ENCODE peak calls at places on chromosome 20, in nine cellular contexts. P is CD8-positive, alpha-beta memory T cell; D is esophagus squamous epithelium; V is fibroblast of mammary gland; S is PC-9; W is CD8-positive, alpha-beta T cell; C is astrocyte of the spinal cord; A is heart left ventricle; Y is NB4. N is an unnamed sample.

GRCh38 chr20:33947709-33948295 is 45.9 kb upstream of the RALY start:
- DNase-seq in S (peak; percentile 55), D (no peak), Y (peak; percentile 91), P (peak; percentile 10), C (peak; percentile 14), W (no peak), V (peak; percentile 71), A (no peak), N (peak; percentile 64)

GRCh38 chr20:34111057-34111711 is 859 bp downstream of the EIF2S2 start:
- DNase-seq in S (no peak), C (peak; percentile 52), P (no peak), V (peak; percentile 70), W (no peak), A (no peak), D (no peak), Y (peak; percentile 74), N (no peak)

GRCh38 chr20:17612287-17612974 is 42.6 kb downstream of the DSTN start:
- DNase-seq in P (peak; percentile 43), C (peak; percentile 62), A (peak; percentile 37), W (peak; percentile 71), V (peak; percentile 54), D (no peak), S (no peak), Y (peak; percentile 71), N (no peak)

GRCh38 chr20:58471835-58472164 is 43.4 kb downstream of the APCDD1L start:
- DNase-seq in Y (no peak), C (no peak), W (no peak), A (no peak), D (no peak), V (no peak), S (no peak), P (no peak), N (no peak)

GRCh38 chr20:19661717-19662637 is 96.1 kb upstream of the RIN2 start:
- DNase-seq in P (peak; percentile 7), W (peak; percentile 56), S (peak; percentile 49), C (peak; percentile 82), V (peak; percentile 78), Y (peak; percentile 80), A (peak; percentile 40), D (no peak), N (peak; percentile 78)

GRCh38 chr20:10539818-10540553 is 104.9 kb downstream of the SLX4IP start:
- DNase-seq in D (no peak), Y (no peak), S (no peak), W (no peak), V (no peak), A (no peak), C (no peak), P (no peak), N (no peak)

GRCh38 chr20:8449120-8449519 is 317.1 kb downstream of the PLCB1 start:
- DNase-seq in D (no peak), Y (no peak), P (no peak), S (no peak), W (no peak), A (no peak), V (peak; percentile 39), C (peak; percentile 5), N (no peak)

GRCh38 chr20:37544386-37544785 is 16.7 kb upstream of the BLCAP start:
- DNase-seq in Y (no peak), A (no peak), C (no peak), S (no peak), W (no peak), V (no peak), P (no peak), D (no peak), N (no peak)

GRCh38 chr20:41364236-41364855 is 2.3 kb downstream of the EMILIN3 start:
- DNase-seq in D (no peak), S (no peak), V (no peak), W (no peak), A (peak; percentile 18), P (no peak), Y (no peak), C (no peak), N (no peak)

GRCh38 chr20:47781631-47782030 is 3.6 kb downstream of the SULF2 start:
- DNase-seq in P (no peak), S (no peak), C (no peak), D (no peak), Y (no peak), A (no peak), V (no peak), W (no peak), N (no peak)

GRCh38 chr20:34215711-34216381 is 25.4 kb upstream of the ASIP start:
- DNase-seq in W (peak; percentile 57), C (peak; percentile 59), A (peak; percentile 92), P (no peak), D (no peak), S (peak; percentile 90), Y (peak; percentile 82), V (peak; percentile 61), N (peak; percentile 41)

GRCh38 chr20:35306931-35307517 is 14.8 kb upstream of the FAM83C start:
- DNase-seq in A (peak; percentile 51), D (no peak), Y (peak; percentile 75), C (peak; percentile 76), V (peak; percentile 85), P (no peak), S (peak; percentile 43), W (no peak), N (peak; percentile 27)

GRCh38 chr20:61458146-61458746 is 206.2 kb downstream of the CDH4 start:
- DNase-seq in V (no peak), C (no peak), W (no peak), P (no peak), A (no peak), S (no peak), Y (no peak), D (no peak), N (no peak)

GRCh38 chr20:40511478-40511877 is 177.6 kb downstream of the MAFB start:
- DNase-seq in Y (no peak), A (no peak), S (no peak), D (no peak), P (no peak), C (peak; percentile 88), V (peak; percentile 97), W (no peak), N (no peak)

GRCh38 chr20:60302875-60303274 is 344.7 kb downstream of the CDH26 start:
- DNase-seq in V (no peak), W (no peak), A (no peak), D (no peak), C (no peak), S (no peak), P (no peak), Y (no peak), N (no peak)

GRCh38 chr20:62366370-62367135 is 559 bp downstream of the LAMA5 start:
- DNase-seq in P (no peak), C (no peak), V (no peak), W (no peak), S (peak; percentile 91), D (no peak), A (peak; percentile 50), Y (no peak), N (no peak)

GRCh38 chr20:23234311-23235078 is 116.1 kb upstream of the NXT1 start:
- DNase-seq in D (no peak), C (peak; percentile 10), W (no peak), S (no peak), P (no peak), A (no peak), Y (no peak), V (peak; percentile 81), N (no peak)

GRCh38 chr20:33072813-33073212 is 6.6 kb upstream of the BPIFB4 start:
- DNase-seq in A (no peak), P (no peak), W (no peak), S (no peak), Y (no peak), C (no peak), V (no peak), D (no peak), N (no peak)

GRCh38 chr20:20683922-20684321 is 28.5 kb downstream of the RALGAPA2 start:
- DNase-seq in P (no peak), A (no peak), W (no peak), Y (peak; percentile 57), V (no peak), C (no peak), S (no peak), D (no peak), N (no peak)
- H3K4me3 ChIP-seq in P (no peak overlapping the region), A (no peak overlapping the region), W (no peak overlapping the region), Y (no peak overlapping the region), V (no peak overlapping the region), C (no peak overlapping the region), S (no peak overlapping the region), D (no peak overlapping the region), N (no peak overlapping the region)

DNA sequence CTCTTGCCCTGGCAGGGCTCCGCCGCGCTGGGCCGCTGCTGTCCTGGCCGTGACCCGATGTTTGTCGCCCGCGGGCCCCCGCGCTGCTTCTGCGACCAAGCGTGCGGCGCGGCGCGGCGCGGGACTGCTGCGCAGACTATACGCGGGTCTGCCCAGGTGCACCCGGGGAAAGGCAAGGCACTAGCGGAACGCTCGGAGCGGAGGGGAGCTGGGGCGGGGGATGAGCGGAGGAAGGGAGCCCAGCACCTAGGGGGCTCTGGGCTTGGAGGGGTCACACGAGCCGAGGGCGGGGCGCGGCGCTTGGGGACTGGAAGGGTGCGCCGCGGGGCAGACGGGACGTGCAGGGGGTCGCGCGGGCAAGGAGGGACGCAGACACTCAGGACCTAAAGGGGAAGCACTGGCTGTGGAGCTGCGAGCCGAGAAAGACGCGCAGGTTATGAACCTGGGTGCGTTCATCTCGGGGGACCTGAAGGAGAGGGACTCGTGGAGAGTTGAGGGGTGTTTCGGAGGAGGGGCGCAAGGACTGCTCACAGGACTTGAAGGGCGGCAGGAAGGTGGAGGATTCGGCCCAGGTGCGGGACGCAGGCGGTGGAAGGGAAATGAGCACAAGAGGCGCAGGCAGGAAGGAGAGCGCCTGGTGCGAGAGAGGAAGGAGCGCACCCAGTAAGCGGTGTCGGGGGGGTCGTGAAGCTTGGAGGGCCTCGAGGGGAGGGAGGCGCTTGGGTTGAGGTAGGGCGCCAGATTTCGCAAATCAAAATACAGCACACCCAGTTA is 40.8 kb upstream of the ZNFX1 start:
- DNase-seq in Y (no peak), C (no peak), A (no peak), S (no peak), V (no peak), D (no peak), W (peak; percentile 65), P (no peak), N (no peak)
- H3K4me3 ChIP-seq in Y (no peak overlapping the region), C (no peak overlapping the region), A (peak overlapping the region; percentile 32), S (no peak overlapping the region), V (no peak overlapping the region), D (peak overlapping the region; percentile 29), W (peak overlapping the region; percentile 66), P (peak overlapping the region; percentile 49), N (no peak overlapping the region)

DNA sequence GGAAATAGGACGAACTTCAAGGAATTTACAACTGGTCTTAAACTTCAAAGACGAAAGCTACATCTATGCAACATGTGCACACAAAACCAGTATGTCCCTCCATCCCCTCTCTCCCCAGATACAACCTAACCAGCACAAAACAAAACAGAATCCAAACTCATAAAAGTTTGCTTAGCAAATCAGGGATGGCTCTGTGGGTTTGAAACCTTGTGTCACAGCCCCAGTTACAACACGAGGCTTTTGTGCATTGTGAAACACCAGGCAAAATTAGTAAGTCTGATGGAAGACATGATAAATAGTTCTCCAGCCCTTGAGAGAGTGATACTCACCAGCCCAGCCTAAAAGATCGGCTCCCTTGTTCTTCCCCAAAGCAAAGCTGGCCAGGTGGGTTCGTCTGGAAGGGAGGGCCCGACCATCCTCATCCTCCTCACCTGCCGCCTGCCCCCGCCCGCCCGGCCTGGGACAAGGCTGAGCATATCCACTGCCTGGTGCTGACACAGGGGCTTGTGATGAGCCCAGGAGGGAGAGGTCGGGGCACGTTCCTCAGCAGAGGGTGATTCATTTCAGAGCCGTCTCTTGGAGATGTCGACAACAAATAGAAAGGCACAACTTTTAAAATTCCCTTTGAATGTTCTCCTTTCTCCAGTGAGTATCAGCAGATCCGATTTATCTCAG is 198.0 kb downstream of the TFAP2C start:
- DNase-seq in V (peak; percentile 91), A (no peak), Y (peak; percentile 97), S (no peak), D (no peak), C (peak; percentile 3), W (no peak), P (no peak), N (no peak)
- H3K4me3 ChIP-seq in V (peak overlapping the region; percentile 19), A (no peak overlapping the region), Y (peak overlapping the region; percentile 79), S (peak overlapping the region; percentile 32), D (no peak overlapping the region), C (no peak overlapping the region), W (no peak overlapping the region), P (no peak overlapping the region), N (no peak overlapping the region)

GRCh38 chr20:49983123-49983847 is 505 bp downstream of the SNAI1 start:
- DNase-seq in Y (no peak), V (no peak), D (no peak), P (no peak), C (no peak), W (no peak), S (no peak), A (no peak), N (no peak)
- H3K4me3 ChIP-seq in Y (peak overlapping the region; percentile 34), V (peak overlapping the region; percentile 78), D (peak overlapping the region; percentile 37), P (peak overlapping the region; percentile 67), C (peak overlapping the region; percentile 97), W (peak overlapping the region; percentile 46), S (peak overlapping the region; percentile 75), A (peak overlapping the region; percentile 48), N (peak overlapping the region; percentile 45)

N was measured in GM12865.